ENCODE peak calls at places on chromosomes 6 and 20, in seven cellular contexts. R is CD8-positive, alpha-beta T cell; L is amygdala; A is foreskin fibroblast; C is T-cell; K is SJSA1; O is left ventricle myocardium superior. G is an unnamed sample.

GRCh38 chr20:31722388-31723281 is at the start of gene BCL2L1:
- DNase-seq in L (peak; percentile 81), R (peak; percentile 64), O (peak; percentile 92), K (peak; percentile 90), A (peak; percentile 89), C (peak; percentile 40), G (peak; percentile 88)

GRCh38 chr6:122289721-122290501 is 109.5 kb upstream of the HSF2 start:
- DNase-seq in K (no peak), R (no peak), A (peak; percentile 2), O (no peak), C (no peak), L (no peak), G (peak; percentile 13)

GRCh38 chr6:40778186-40778585 is 191.0 kb upstream of the LRFN2 start:
- DNase-seq in K (no peak), C (no peak), O (no peak), R (no peak), A (peak; percentile 38), L (no peak), G (no peak)

GRCh38 chr6:149855741-149856140 is 8.4 kb downstream of the LRP11 start:
- DNase-seq in O (no peak), C (no peak), L (no peak), R (no peak), A (no peak), K (no peak), G (no peak)

GRCh38 chr6:31355540-31355988 is 1.4 kb downstream of the HLA-B start:
- DNase-seq in C (no peak), A (no peak), L (no peak), R (peak; percentile 16), O (no peak), K (no peak), G (no peak)

GRCh38 chr6:157143171-157143884 is 180.0 kb downstream of the TMEM242 start:
- DNase-seq in R (peak; percentile 34), L (no peak), C (peak; percentile 36), O (peak; percentile 65), K (no peak), A (peak; percentile 82), G (no peak)

GRCh38 chr6:31621991-31622390 is 1.5 kb downstream of the PRRC2A start:
- DNase-seq in O (no peak), R (no peak), K (no peak), A (no peak), C (no peak), L (no peak), G (no peak)

GRCh38 chr6:27650620-27651370 is 177.9 kb upstream of the ZNF184 start:
- DNase-seq in O (no peak), C (no peak), A (no peak), R (no peak), K (no peak), L (no peak), G (peak; percentile 81)